ENCODE peak calls at places on chromosomes 5 and 9, in four cellular contexts. E is HepG2, U is SK-N-SH, V is K562. O is an unnamed sample.

GRCh38 chr9:89179920-89180667 is 1.5 kb upstream of the SHC3 start:
- DNase-seq in E (peak; percentile 82), V (peak; percentile 9), U (peak; percentile 88), O (peak; percentile 86)

GRCh38 chr9:114278356-114278755 is 44.5 kb upstream of the ORM1 start:
- DNase-seq in U (no peak), V (no peak), E (no peak), O (no peak)

GRCh38 chr9:110809038-110809595 is 140.5 kb downstream of the MUSK start:
- DNase-seq in U (no peak), V (no peak), E (no peak), O (no peak)

GRCh38 chr9:114321759-114322158 is 1.1 kb upstream of the ORM1 start:
- DNase-seq in V (no peak), U (no peak), E (no peak), O (no peak)

GRCh38 chr9:75531588-75531987 is 358.9 kb upstream of the PCSK5 start:
- DNase-seq in U (no peak), E (no peak), V (no peak), O (no peak)

GRCh38 chr9:91334053-91334452 is 27.7 kb downstream of the AUH start:
- DNase-seq in V (peak; percentile 6), E (no peak), U (no peak), O (no peak)

GRCh38 chr5:97100486-97100885 is 41.9 kb downstream of the LIX1 start:
- DNase-seq in U (no peak), E (no peak), V (no peak), O (no peak)

GRCh38 chr9:76603448-76603895 is 144.5 kb downstream of the GCNT1 start:
- DNase-seq in E (no peak), U (no peak), V (no peak), O (no peak)

GRCh38 chr9:80552931-80553330 is 981.2 kb downstream of the TLE4 start:
- DNase-seq in U (no peak), V (no peak), E (no peak), O (no peak)

GRCh38 chr5:32510860-32511259 is 66.3 kb upstream of the ZFR start:
- DNase-seq in U (no peak), V (no peak), E (no peak), O (no peak)

GRCh38 chr5:14204785-14205321 is 61.7 kb downstream of the TRIO start:
- DNase-seq in V (no peak), U (no peak), E (peak; percentile 64), O (no peak)

GRCh38 chr9:135294826-135295225 is 184.8 kb upstream of the PPP1R26 start:
- DNase-seq in V (no peak), E (no peak), U (no peak), O (peak; percentile 9)

GRCh38 chr5:6476313-6476661 is 27.6 kb downstream of the UBE2QL1 start:
- DNase-seq in V (no peak), E (no peak), U (no peak), O (no peak)

GRCh38 chr5:124453221-124454032 is 293.0 kb downstream of the ZNF608 start:
- DNase-seq in V (no peak), E (no peak), U (no peak), O (no peak)

GRCh38 chr5:133952729-133953567 is 15.5 kb downstream of the C5orf15 start:
- DNase-seq in V (no peak), U (no peak), E (no peak), O (no peak)

GRCh38 chr9:72769546-72769945 is 183.3 kb downstream of the ALDH1A1 start:
- DNase-seq in V (no peak), E (no peak), U (no peak), O (no peak)

GRCh38 chr5:151699071-151699901 is 12.6 kb upstream of the SPARC start:
- DNase-seq in U (no peak), E (peak; percentile 52), V (no peak), O (no peak)

GRCh38 chr5:159403906-159404641 is 73.8 kb upstream of the IL12B start:
- DNase-seq in U (no peak), E (no peak), V (no peak), O (no peak)

GRCh38 chr9:116877072-116877471 is 190.0 kb downstream of the TRIM32 start:
- DNase-seq in U (no peak), V (no peak), E (no peak), O (no peak)

GRCh38 chr5:137496919-137497318 is 2.2 kb downstream of the SPOCK1 start:
- DNase-seq in E (no peak), U (peak; percentile 34), V (no peak), O (no peak)

GRCh38 chr5:106873558-106873957 is 797.2 kb downstream of the EFNA5 start:
- DNase-seq in V (no peak), U (no peak), E (no peak), O (no peak)

GRCh38 chr9:136794281-136795026 is 1.7 kb upstream of the CCDC183 start:
- DNase-seq in U (no peak), V (no peak), E (no peak), O (no peak)

GRCh38 chr9:113636693-113637092 is 173.2 kb downstream of the RGS3 start:
- DNase-seq in V (no peak), E (no peak), U (no peak), O (no peak)

GRCh38 chr9:82131072-82131471 is 142.5 kb downstream of the SPATA31D1 start:
- DNase-seq in U (no peak), E (no peak), V (no peak), O (no peak)

GRCh38 chr5:89337-90286 is 2.4 kb upstream of the PLEKHG4B start:
- DNase-seq in V (no peak), E (no peak), U (no peak), O (no peak)

GRCh38 chr9:110141118-110141797 is 66.7 kb downstream of the C9orf152 start:
- DNase-seq in V (no peak), E (no peak), U (no peak), O (no peak)

GRCh38 chr5:150710165-150710564 is 9.3 kb upstream of the RBM22 start:
- DNase-seq in V (peak; percentile 20), U (peak; percentile 25), E (no peak), O (no peak)

GRCh38 chr5:138018844-138019243 is 14.0 kb downstream of the FAM13B start:
- DNase-seq in V (no peak), E (peak; percentile 84), U (no peak), O (no peak)

DNA sequence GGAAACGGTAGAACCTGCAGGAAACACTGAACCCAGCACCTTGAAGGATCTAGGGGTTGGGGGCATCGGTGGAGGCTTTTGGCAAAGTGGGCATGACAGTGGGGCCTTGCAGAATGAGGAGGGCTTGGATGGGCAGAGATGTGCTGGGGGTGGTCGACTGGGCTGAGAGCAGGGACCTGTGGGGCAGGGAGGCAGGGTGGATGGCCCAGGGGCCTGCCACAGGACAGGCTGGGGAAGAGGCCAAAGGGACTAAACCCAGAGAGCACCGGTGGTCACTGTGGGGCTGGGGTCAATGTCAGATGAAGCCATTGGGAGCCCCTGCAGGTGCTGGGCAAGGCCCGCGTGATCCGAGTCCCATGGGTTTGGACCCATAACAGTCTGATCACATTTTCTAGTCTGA is 175.3 kb downstream of the DAB2IP start:
- DNase-seq in V (no peak), E (no peak), U (no peak), O (no peak)
- TF ChIP-seq FOXJ3 in V (no peak), E (no peak), U (no peak), O (no peak)

DNA sequence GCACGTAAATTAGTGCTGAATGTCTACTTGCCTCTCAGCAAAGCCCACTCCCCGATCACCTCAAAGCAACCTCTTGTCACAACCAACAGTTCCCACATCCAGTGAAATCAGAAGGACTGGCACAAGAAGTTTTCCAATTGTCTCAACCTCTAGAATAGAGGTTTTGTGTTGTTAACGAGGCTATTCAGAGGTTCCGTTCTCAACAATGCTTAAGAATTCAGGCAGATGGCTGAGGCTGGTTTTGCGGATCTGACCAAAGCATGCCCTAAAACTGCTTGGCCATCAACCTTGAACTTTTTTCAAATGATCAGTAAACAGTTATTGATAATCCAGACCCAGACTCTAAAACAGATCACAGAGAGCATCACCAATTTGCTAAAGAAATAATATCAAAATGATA is 52.9 kb downstream of the MAPKAP1 start:
- DNase-seq in E (no peak), U (no peak), V (no peak), O (no peak)
- TF ChIP-seq FOXJ3 in E (no peak), U (no peak), V (no peak), O (no peak)

GRCh38 chr5:135360278-135361274 is 38.5 kb downstream of the MACROH2A1 start:
- DNase-seq in V (no peak), U (no peak), E (no peak), O (no peak)
- TF ChIP-seq FOXJ3 in V (no peak), U (no peak), E (no peak), O (no peak)

GRCh38 chr9:105694320-105694847 is at the start of gene TMEM38B:
- DNase-seq in V (peak; percentile 88), E (peak; percentile 50), U (peak; percentile 97), O (peak; percentile 88)

GRCh38 chr9:105696219-105696793 is 2.0 kb downstream of the TMEM38B start:
- DNase-seq in E (no peak), U (no peak), V (peak; percentile 31), O (no peak)

GRCh38 chr9:105697871-105698270 is 3.5 kb downstream of the TMEM38B start:
- DNase-seq in V (peak; percentile 62), U (no peak), E (no peak), O (no peak)

GRCh38 chr9:105693435-105694275 is 686 bp upstream of the TMEM38B start:
- DNase-seq in E (no peak), U (peak; percentile 28), V (peak; percentile 32), O (no peak)

DNA sequence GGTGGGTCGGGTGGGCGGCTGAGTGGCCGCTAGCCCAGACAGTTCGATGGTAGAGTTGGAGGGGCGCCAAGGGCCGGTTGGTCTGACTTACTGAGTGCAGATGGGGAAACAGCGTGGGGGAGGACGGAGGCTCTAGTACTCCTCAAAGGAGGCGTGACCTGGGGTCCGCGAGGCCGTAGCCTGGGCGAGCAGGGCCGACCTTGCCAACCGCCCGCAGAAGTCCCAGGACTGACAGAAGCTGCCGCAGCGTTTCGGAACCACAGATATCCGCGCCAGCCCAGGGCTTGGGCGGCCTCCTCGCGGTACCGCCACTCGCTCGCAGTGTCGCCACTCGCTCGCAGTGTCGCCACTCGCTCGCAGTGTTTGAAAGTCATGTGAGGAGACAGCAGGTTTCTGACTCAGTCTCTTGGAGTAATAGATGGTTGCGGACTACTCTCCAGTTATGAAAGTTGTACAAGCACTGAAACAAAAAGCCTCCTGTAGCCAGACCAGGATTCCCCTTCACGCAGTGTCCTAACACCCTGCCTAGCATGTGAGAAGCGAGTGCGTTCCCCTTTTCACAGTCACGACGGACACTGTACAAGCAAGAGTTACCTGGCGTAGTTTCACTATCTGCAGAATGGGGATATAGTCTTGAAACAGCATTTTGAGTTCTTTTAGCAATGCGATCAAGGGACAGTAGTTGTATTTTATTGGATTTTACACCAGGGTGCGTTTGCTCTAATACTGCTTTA is 674 bp downstream of the TMEM38B start:
- DNase-seq in U (peak; percentile 81), E (peak; percentile 50), V (peak; percentile 82), O (peak; percentile 56)
- TF ChIP-seq FOXJ3 in U (no peak), E (peak; percentile 29), V (no peak), O (no peak)

GRCh38 chr9:124652203-124652992 is 118.7 kb downstream of the NR6A1 start:
- DNase-seq in V (no peak), E (no peak), U (peak; percentile 23), O (no peak)
- TF ChIP-seq FOXJ3 in V (no peak), E (no peak), U (no peak), O (no peak)

DNA sequence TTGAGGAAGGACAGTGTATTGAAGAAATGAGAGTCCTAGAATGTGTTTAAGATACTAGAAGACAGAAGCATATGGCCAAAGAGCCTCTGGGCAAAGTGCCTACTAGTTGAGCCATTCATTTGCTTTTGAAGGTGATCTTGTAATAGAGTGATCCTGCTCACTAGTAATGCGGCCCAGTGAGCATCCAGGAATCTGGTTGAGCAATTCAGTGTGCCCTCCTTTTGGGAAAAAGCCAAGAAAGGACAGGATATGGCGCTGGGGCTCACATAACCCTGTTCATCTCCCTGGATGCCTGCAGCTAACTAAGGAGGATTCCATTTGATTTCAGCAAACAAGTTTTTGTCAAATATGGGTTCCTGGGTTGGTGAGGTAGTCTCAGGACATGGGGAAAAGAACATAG is 16.3 kb downstream of the ADAM19 start:
- DNase-seq in E (no peak), U (no peak), V (no peak), O (no peak)
- TF ChIP-seq FOXJ3 in E (no peak), U (no peak), V (no peak), O (no peak)